ENCODE peak calls at places on chromosomes 7 and 10, in seven cellular contexts. L is SJSA1; I is CD8-positive, alpha-beta T cell; J is Peyer's patch; E is heart left ventricle; P is PC-3; U is A549. B is an unnamed sample. For H3K4me1, the result is how much of the 10 kb centered on the place peaks cover.

GRCh38 chr7:139180700-139181311 is 50.2 kb upstream of the UBN2 start:
- DNase-seq in L (peak), U (no peak), E (no peak), P (peak), J (no peak), I (no peak), B (no peak)

GRCh38 chr10:89102710-89103109 is 104.4 kb downstream of the CH25H start:
- DNase-seq in U (no peak), E (no peak), L (no peak), J (no peak), P (no peak), I (no peak), B (no peak)

GRCh38 chr7:133512560-133512959 is 259.7 kb downstream of the EXOC4 start:
- DNase-seq in L (peak), U (no peak), E (no peak), P (peak), I (no peak), J (no peak), B (no peak)

GRCh38 chr7:38057829-38058228 is 120.2 kb upstream of the STARD3NL start:
- DNase-seq in L (no peak), P (no peak), I (no peak), U (no peak), E (no peak), J (no peak), B (no peak)

GRCh38 chr10:77862595-77862994 is 64.0 kb downstream of the DLG5 start:
- DNase-seq in I (no peak), L (peak), E (no peak), J (no peak), U (no peak), P (no peak), B (no peak)

GRCh38 chr10:8829592-8829991 is 775.1 kb downstream of the GATA3 start:
- DNase-seq in P (peak), I (no peak), E (no peak), L (no peak), J (no peak), U (no peak), B (no peak)

GRCh38 chr7:22675436-22675835 is 51.6 kb upstream of the IL6 start:
- DNase-seq in E (no peak), P (peak), L (no peak), I (no peak), J (no peak), U (no peak), B (no peak)

GRCh38 chr7:154744226-154744860 is 258.6 kb downstream of the PAXIP1 start:
- DNase-seq in L (no peak), E (no peak), P (peak), U (peak), J (no peak), I (no peak), B (no peak)

GRCh38 chr7:48094861-48095293 is 5.8 kb downstream of the UPP1 start:
- DNase-seq in P (peak), J (no peak), L (peak), E (no peak), U (no peak), I (no peak), B (no peak)

GRCh38 chr10:5449823-5450222 is 37.5 kb downstream of the NET1 start:
- DNase-seq in J (no peak), E (no peak), I (no peak), P (peak), U (no peak), L (peak), B (no peak)

GRCh38 chr10:70906031-70906804 is 17.9 kb upstream of the PCBD1 start:
- DNase-seq in L (no peak), E (no peak), P (no peak), I (no peak), U (no peak), J (peak), B (peak)

DNA sequence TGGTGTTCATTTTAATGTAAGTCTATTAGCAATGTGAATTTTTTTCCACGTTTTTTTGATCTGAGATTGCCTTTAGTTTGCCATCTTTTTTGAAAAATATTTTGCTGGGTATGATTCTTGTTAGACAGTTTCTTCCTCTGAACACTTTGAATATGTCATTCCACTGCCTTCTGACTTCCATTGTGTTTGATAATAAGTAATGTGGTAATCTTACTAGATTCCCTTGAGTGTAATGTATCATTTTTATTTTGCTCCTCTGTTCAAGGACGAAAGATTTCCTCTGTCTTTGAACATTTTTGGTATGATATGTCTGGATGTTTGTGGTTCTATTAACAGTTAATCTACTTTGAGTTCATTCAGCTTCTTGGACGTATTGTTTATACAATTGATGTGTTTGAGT is 371.4 kb downstream of the SUGCT start:
- DNase-seq in E (no peak), L (no peak), J (no peak), I (no peak), P (no peak), U (no peak), B (no peak)
- H3K4me1 ChIP-seq in E (under half), L (under half), J (under half), I (under half), P (under half), U (under half), B (under half)

DNA sequence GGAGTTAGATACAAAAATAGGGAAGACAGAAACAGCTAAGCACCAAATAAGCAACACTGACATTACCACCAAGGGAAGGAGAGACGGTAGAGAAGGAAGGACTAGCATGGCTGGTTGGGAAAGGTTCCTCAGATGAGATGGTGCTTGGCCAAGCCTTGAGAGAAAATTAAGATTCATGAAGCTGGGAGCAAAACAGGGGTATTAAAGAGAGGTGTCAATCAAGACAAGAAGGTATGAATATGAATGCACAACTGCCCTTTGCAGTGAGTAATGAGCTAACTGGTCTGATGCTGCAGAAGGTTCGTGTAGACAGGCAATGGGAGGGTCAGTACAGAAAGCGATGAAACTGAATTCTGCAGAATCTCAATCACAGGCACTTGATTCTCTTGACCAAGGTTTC is 67.7 kb downstream of the SLC37A3 start:
- DNase-seq in U (no peak), L (no peak), I (no peak), E (no peak), J (no peak), P (no peak), B (no peak)
- H3K4me1 ChIP-seq in U (under half), L (under half), I (under half), E (under half), J (under half), P (under half), B (under half)

GRCh38 chr10:114720685-114721278 is 62.7 kb upstream of the ABLIM1 start:
- DNase-seq in P (no peak), U (no peak), L (no peak), I (no peak), J (no peak), E (peak), B (no peak)

GRCh38 chr10:114715171-114715670 is 57.1 kb upstream of the ABLIM1 start:
- DNase-seq in I (no peak), U (no peak), E (no peak), P (peak), L (peak), J (no peak), B (no peak)

GRCh38 chr10:114716811-114717404 is 58.8 kb upstream of the ABLIM1 start:
- DNase-seq in L (no peak), U (no peak), E (no peak), J (no peak), I (no peak), P (no peak), B (no peak)

GRCh38 chr10:114719311-114719710 is 61.2 kb upstream of the ABLIM1 start:
- DNase-seq in L (no peak), J (no peak), P (no peak), U (no peak), I (no peak), E (peak), B (no peak)

GRCh38 chr10:114718386-114718785 is 60.3 kb upstream of the ABLIM1 start:
- DNase-seq in U (no peak), J (no peak), P (no peak), L (no peak), I (no peak), E (no peak), B (no peak)
- H3K4me1 ChIP-seq in U (half or more), J (under half), P (under half), L (under half), I (under half), E (half or more), B (under half)

DNA sequence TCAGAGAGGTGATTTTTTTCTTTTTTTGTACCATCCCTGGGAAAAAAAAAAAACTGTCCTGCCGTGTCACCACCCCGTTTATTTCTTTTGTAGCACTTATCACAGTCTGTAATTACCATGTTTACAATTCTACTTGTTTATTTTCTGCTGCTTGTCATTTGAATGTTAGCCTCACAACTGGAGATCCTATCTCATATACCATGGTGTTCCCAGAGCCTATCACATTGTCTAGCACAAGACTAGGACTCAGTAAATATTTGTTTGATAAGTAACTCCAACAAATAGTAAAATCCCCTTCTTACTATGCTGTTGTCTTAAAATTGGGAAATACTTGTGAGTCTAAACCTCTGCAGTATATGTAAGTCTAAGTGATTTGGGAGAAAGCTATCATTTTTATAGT is 36.0 kb downstream of the MKLN1 start:
- DNase-seq in U (no peak), P (no peak), L (peak), I (no peak), E (no peak), J (no peak), B (no peak)
- H3K4me1 ChIP-seq in U (under half), P (under half), L (under half), I (half or more), E (half or more), J (under half), B (half or more)

GRCh38 chr10:11835704-11836103 is 12.5 kb downstream of the PROSER2 start:
- DNase-seq in U (no peak), I (no peak), J (no peak), L (no peak), P (no peak), E (no peak), B (no peak)
- H3K4me1 ChIP-seq in U (under half), I (under half), J (under half), L (under half), P (under half), E (under half), B (under half)

GRCh38 chr10:60502621-60503020 is 112.9 kb upstream of the ANK3 start:
- DNase-seq in J (no peak), U (no peak), L (no peak), E (no peak), P (no peak), I (no peak), B (no peak)
- H3K4me1 ChIP-seq in J (under half), U (under half), L (under half), E (under half), P (under half), I (under half), B (under half)

DNA sequence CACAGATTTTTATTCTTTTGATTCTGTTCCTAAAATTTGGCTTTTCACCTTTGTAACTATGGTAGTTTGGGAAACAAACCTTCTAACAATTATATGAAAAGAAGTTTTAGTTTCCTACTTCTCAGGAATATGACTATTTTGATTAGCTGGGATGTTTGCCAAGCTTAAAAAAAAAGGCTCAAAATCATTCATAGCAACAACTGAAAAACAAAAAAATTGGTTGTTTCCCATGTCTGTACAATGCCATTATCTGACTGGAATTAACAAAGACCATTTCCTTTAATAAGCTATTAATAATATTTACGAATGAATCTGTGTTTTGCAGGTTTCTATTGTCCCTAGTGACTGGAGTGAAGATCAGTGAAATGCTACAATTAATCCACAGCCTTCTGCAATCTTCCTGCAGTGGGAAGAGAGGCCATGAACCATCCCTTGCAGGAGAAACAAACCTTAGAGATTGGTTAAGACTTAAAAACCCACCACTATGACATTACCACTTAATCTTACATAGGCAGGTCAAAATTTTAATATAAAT is 4.2 kb downstream of the PURB start:
- DNase-seq in E (no peak), J (no peak), I (no peak), U (no peak), P (no peak), L (no peak), B (no peak)
- H3K4me1 ChIP-seq in E (half or more), J (under half), I (under half), U (under half), P (under half), L (under half), B (half or more)

DNA sequence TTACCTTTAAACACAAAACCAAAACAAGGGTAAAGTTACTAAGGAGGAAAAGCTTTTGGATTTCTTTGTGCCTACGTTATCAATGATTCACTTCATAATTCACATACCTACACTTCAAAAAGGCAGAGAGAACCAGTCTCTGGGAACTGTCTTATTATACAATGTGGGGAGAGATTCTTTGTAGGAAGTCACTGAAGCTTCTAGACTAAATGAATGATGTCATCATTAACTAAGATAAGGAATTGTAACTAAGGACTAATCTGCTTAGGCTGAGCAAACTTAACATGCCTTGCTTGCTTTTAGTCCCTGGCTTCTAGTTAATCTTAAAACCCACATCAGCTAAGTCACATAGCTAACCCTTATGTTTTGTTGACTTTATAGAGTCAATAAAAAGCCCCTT is 771.2 kb downstream of the NXPH1 start:
- DNase-seq in L (no peak), P (no peak), J (no peak), U (no peak), E (no peak), I (no peak), B (no peak)
- H3K4me1 ChIP-seq in L (under half), P (under half), J (under half), U (under half), E (under half), I (under half), B (under half)